ENCODE peak calls at places on chromosomes 4 and X, in four cellular contexts. C, N, Y and K are unnamed samples.

GRCh38 chr4:20062054-20062453 is 189.7 kb upstream of the SLIT2 start:
- DNase-seq in C (no peak), N (no peak), Y (no peak), K (no peak)

GRCh38 chr4:13202731-13203519 is 281.2 kb downstream of the RAB28 start:
- DNase-seq in C (no peak), N (no peak), Y (no peak), K (no peak)

GRCh38 chr4:79651516-79651915 is 243.5 kb upstream of the GK2 start:
- DNase-seq in C (no peak), N (no peak), Y (no peak), K (no peak)

GRCh38 chrX:24979081-24979480 is 36.7 kb downstream of the ARX start:
- DNase-seq in C (no peak), N (no peak), Y (no peak), K (no peak)

GRCh38 chrX:12956704-12957541 is 18.0 kb upstream of the TMSB4X start:
- DNase-seq in C (no peak), N (peak; percentile 74), Y (peak; percentile 80), K (peak; percentile 84)

GRCh38 chrX:79270401-79270800 is 96.7 kb downstream of the ITM2A start:
- DNase-seq in C (peak; percentile 43), N (peak; percentile 90), Y (peak; percentile 80), K (peak; percentile 26)

GRCh38 chr4:13700196-13701140 is 72.9 kb upstream of the BOD1L1 start:
- DNase-seq in C (no peak), N (no peak), Y (no peak), K (no peak)

GRCh38 chr4:88803600-88804096 is 106.0 kb upstream of the NAP1L5 start:
- DNase-seq in C (no peak), N (peak; percentile 40), Y (no peak), K (peak; percentile 4)

GRCh38 chrX:135651647-135652295 is 61.7 kb upstream of the CT45A1 start:
- DNase-seq in C (no peak), N (no peak), Y (no peak), K (no peak)

GRCh38 chr4:77156912-77157858 is at the start of gene CCNG2:
- DNase-seq in C (peak; percentile 86), N (peak; percentile 91), Y (peak; percentile 93), K (peak; percentile 82)

GRCh38 chr4:77159798-77160197 is 2.8 kb downstream of the CCNG2 start:
- DNase-seq in C (no peak), N (no peak), Y (no peak), K (no peak)

GRCh38 chr4:77156533-77156911 is 485 bp upstream of the CCNG2 start:
- DNase-seq in C (peak; percentile 90), N (peak; percentile 97), Y (peak; percentile 97), K (peak; percentile 98)

GRCh38 chr4:77158487-77158861 is 1.5 kb downstream of the CCNG2 start:
- DNase-seq in C (no peak), N (peak; percentile 56), Y (no peak), K (no peak)

GRCh38 chr4:77157859-77158486 is 966 bp downstream of the CCNG2 start:
- DNase-seq in C (peak; percentile 92), N (peak; percentile 91), Y (peak; percentile 92), K (peak; percentile 91)
- TF ChIP-seq CTCF in C (no peak), N (no peak), Y (peak; percentile 16), K (peak; percentile 30)

GRCh38 chr4:138007572-138007971 is 234.6 kb downstream of the SLC7A11 start:
- DNase-seq in C (no peak), N (no peak), Y (no peak), K (no peak)
- TF ChIP-seq CTCF in C (peak; percentile 75), N (no peak), Y (peak; percentile 15), K (no peak)

DNA sequence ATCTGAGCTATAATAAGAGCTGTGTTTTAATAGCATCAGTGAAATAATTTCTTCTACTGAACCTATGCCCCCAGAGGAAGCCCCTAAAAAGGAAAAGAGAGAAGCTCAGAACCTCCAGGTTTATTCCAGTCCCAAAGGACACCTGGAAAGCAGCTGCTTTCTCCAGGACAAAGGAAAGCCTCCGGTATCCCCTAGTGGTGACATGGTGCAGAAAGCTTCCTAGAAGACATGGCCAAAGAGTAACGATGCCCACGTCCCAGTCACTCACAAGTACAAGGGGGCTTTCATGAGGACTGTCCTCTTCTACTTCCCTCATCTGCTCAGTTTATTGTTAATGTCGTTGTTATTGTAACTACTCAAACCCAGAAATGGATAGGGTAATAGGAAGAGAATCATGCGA is 343.9 kb downstream of the UNC5C start:
- DNase-seq in C (no peak), N (no peak), Y (no peak), K (no peak)
- TF ChIP-seq CTCF in C (no peak), N (no peak), Y (peak; percentile 50), K (no peak)

GRCh38 chrX:106397788-106398538 is 213.8 kb upstream of the RADX start:
- DNase-seq in C (no peak), N (no peak), Y (no peak), K (no peak)
- TF ChIP-seq CTCF in C (no peak), N (no peak), Y (no peak), K (peak; percentile 14)

GRCh38 chrX:8366491-8366890 is 98.1 kb upstream of the VCX3B start:
- DNase-seq in C (no peak), N (no peak), Y (no peak), K (no peak)

DNA sequence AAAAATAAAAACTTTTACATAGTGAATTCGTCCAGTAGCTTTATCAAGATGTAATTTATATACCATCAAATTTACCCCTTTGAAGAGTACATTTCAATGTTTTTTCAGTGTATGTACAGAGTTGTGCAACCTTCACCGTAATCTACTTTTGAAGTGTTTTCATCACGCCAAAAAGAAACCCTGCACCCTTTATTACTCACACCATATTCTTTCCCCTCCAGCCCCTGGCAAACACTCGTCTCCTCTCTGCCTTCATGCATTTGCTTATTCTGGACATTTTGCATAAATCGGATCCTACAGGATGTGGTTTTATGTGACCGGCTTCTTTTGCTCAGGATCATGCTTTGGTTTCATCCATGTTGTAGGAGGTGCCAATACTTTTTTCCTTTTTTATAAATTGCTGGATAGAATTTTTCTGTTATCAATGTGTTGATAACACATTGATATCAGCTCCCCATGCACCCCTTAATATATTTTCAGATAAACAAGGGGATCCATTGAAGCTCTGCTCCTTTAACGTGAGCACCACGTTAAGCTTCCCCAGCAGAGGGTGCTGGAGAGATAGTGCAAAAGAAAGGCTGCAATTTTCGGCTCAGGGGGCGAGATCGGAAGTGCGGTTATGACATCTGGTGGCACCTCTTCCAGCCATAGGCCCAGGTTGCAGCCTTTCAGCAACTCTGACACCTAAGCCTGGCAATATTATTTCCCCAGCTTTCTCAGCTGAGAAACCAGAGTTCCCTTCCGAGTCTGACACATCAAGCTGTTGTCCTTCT is 100.1 kb upstream of the VCX3B start:
- DNase-seq in C (peak; percentile 47), N (peak; percentile 20), Y (peak; percentile 23), K (peak; percentile 8)
- TF ChIP-seq CTCF in C (peak; percentile 22), N (no peak), Y (peak; percentile 55), K (no peak)

GRCh38 chr4:172515266-172515879 is 653.2 kb upstream of the GALNT7 start:
- DNase-seq in C (no peak), N (no peak), Y (no peak), K (no peak)
- TF ChIP-seq CTCF in C (no peak), N (no peak), Y (no peak), K (no peak)

GRCh38 chr4:6012200-6012599 is 6.0 kb downstream of the C4orf50 start:
- DNase-seq in C (no peak), N (no peak), Y (no peak), K (no peak)

GRCh38 chr4:6010789-6011188 is 7.4 kb downstream of the C4orf50 start:
- DNase-seq in C (no peak), N (no peak), Y (no peak), K (no peak)

GRCh38 chr4:6011686-6012085 is 6.5 kb downstream of the C4orf50 start:
- DNase-seq in C (no peak), N (no peak), Y (no peak), K (no peak)

GRCh38 chr4:6009452-6009851 is 8.8 kb downstream of the C4orf50 start:
- DNase-seq in C (no peak), N (no peak), Y (no peak), K (no peak)

GRCh38 chr4:6011271-6011671 is 7.0 kb downstream of the C4orf50 start:
- DNase-seq in C (no peak), N (no peak), Y (no peak), K (no peak)
- TF ChIP-seq CTCF in C (no peak), N (no peak), Y (no peak), K (no peak)

GRCh38 chr4:45679411-45679810 is 444.4 kb downstream of the GABRG1 start:
- DNase-seq in C (no peak), N (no peak), Y (no peak), K (no peak)
- TF ChIP-seq CTCF in C (no peak), N (no peak), Y (no peak), K (no peak)